ENCODE peak calls at places on chromosomes 13 and 19, in seven cellular contexts. H is neuronal stem cell, Y is H9, N is H1, J is mesenchymal stem cell, I is mesendoderm, Z is trophoblast cell. E is an unnamed sample.
A peak's percentile ranks its signal among the peaks of the same experiment; 100 is the strongest.

GRCh38 chr19:17385878-17386611 is 8.0 kb downstream of the CCDC194 start:
- DNase-seq in H (no peak), Y (peak; percentile 89), N (no peak), J (peak; percentile 57), I (peak; percentile 79), Z (peak; percentile 68), E (peak; percentile 30)

GRCh38 chr13:20411638-20412342 is 113.9 kb downstream of the CRYL1 start:
- DNase-seq in H (no peak), Y (no peak), N (no peak), J (no peak), I (no peak), Z (no peak), E (no peak)

GRCh38 chr13:97113231-97114001 is 108.7 kb upstream of the MBNL2 start:
- DNase-seq in H (no peak), Y (no peak), N (no peak), J (peak; percentile 53), I (no peak), Z (no peak), E (no peak)

GRCh38 chr13:50379584-50379983 is 364.3 kb downstream of the KCNRG start:
- DNase-seq in H (no peak), Y (no peak), N (no peak), J (no peak), I (no peak), Z (no peak), E (no peak)

GRCh38 chr13:32278456-32278855 is 36.7 kb downstream of the ZAR1L start:
- DNase-seq in H (no peak), Y (no peak), N (no peak), J (peak; percentile 52), I (peak; percentile 53), Z (no peak), E (peak; percentile 91)

GRCh38 chr13:40665754-40666057 is 735 bp downstream of the FOXO1 start:
- DNase-seq in H (no peak), Y (no peak), N (no peak), J (no peak), I (peak; percentile 60), Z (no peak), E (no peak)

GRCh38 chr13:25232937-25233515 is 54.3 kb downstream of the MTMR6 start:
- DNase-seq in H (no peak), Y (no peak), N (no peak), J (peak; percentile 33), I (peak; percentile 42), Z (peak; percentile 64), E (peak; percentile 21)

GRCh38 chr19:55075366-55075998 is at the start of gene EPS8L1:
- DNase-seq in H (no peak), Y (peak; percentile 94), N (no peak), J (no peak), I (peak; percentile 86), Z (peak; percentile 84), E (no peak)

GRCh38 chr13:20582026-20582425 is 15.1 kb downstream of the IFT88 start:
- DNase-seq in H (no peak), Y (no peak), N (no peak), J (no peak), I (no peak), Z (no peak), E (no peak)

GRCh38 chr13:32902898-32903297 is 113.3 kb upstream of the KL start:
- DNase-seq in H (no peak), Y (peak; percentile 68), N (no peak), J (no peak), I (peak; percentile 78), Z (no peak), E (peak; percentile 23)

GRCh38 chr19:50365434-50366306 is at the start of gene NAPSA:
- DNase-seq in H (no peak), Y (no peak), N (no peak), J (no peak), I (no peak), Z (no peak), E (no peak)

GRCh38 chr13:44703371-44703770 is 127.2 kb upstream of the TSC22D1 start:
- DNase-seq in H (no peak), Y (no peak), N (no peak), J (peak; percentile 62), I (no peak), Z (no peak), E (peak; percentile 87)

GRCh38 chr19:49147923-49148682 is 7.1 kb downstream of the HRC start:
- DNase-seq in H (no peak), Y (no peak), N (no peak), J (no peak), I (no peak), Z (no peak), E (no peak)

GRCh38 chr13:62908321-62908720 is 1492.7 kb upstream of the PCDH20 start:
- DNase-seq in H (no peak), Y (no peak), N (no peak), J (no peak), I (no peak), Z (no peak), E (no peak)

GRCh38 chr13:48000559-48001126 is 430 bp downstream of the SUCLA2 start:
- DNase-seq in H (no peak), Y (peak; percentile 52), N (no peak), J (no peak), I (no peak), Z (peak; percentile 23), E (peak; percentile 2)

GRCh38 chr19:34962281-34962944 is 1.6 kb downstream of the ZNF792 start:
- DNase-seq in H (no peak), Y (no peak), N (no peak), J (peak; percentile 30), I (peak; percentile 84), Z (no peak), E (peak; percentile 16)

GRCh38 chr19:16342002-16342715 is 17.5 kb downstream of the KLF2 start:
- DNase-seq in H (no peak), Y (no peak), N (no peak), J (no peak), I (no peak), Z (no peak), E (no peak)

DNA sequence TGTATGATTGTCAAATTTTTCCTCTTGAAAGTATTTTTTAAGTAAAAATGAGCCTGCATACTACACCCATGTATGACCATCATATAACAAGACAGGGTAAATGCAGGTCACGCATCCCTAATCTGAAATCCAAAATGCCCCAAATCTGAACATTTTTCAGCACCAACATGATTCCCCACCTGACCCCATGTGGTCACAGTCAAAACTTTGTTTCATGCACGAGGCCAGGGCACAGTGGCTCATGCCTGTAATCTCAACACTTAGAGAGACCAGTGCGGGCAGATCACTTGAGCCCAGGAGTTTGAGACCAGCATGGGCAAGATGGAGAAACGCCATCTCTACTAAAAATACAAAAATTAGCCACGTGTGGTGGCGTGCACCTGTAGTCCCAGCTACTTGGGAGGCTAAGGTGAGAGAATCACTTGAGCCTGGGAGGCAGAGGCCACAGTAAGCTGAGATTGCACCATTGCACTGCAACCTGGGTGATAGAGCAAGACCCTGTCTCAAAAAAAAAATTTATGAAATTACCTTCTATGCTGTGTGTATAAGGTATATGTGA is 63.7 kb upstream of the NPAS1 start:
- DNase-seq in H (no peak), Y (no peak), N (no peak), J (no peak), I (no peak), Z (no peak), E (no peak)
- H3K23ac ChIP-seq in H (no peak overlapping the region), Y (no peak overlapping the region), N (no peak overlapping the region), J (no peak overlapping the region), I (no peak overlapping the region), Z (no peak overlapping the region), E (peak overlapping the region; percentile 28)

GRCh38 chr13:108681986-108682562 is 52.7 kb downstream of the MYO16 start:
- DNase-seq in H (no peak), Y (no peak), N (no peak), J (no peak), I (no peak), Z (peak; percentile 85), E (peak; percentile 45)

GRCh38 chr13:108676620-108677019 is 47.2 kb downstream of the MYO16 start:
- DNase-seq in H (no peak), Y (no peak), N (no peak), J (no peak), I (no peak), Z (peak; percentile 61), E (no peak)

GRCh38 chr13:108682714-108683113 is 53.3 kb downstream of the MYO16 start:
- DNase-seq in H (no peak), Y (no peak), N (no peak), J (no peak), I (peak; percentile 12), Z (no peak), E (no peak)

GRCh38 chr13:108679989-108680388 is 50.6 kb downstream of the MYO16 start:
- DNase-seq in H (no peak), Y (no peak), N (no peak), J (no peak), I (no peak), Z (no peak), E (no peak)
- H3K23ac ChIP-seq in H (no peak overlapping the region), Y (no peak overlapping the region), N (no peak overlapping the region), J (no peak overlapping the region), I (no peak overlapping the region), Z (no peak overlapping the region), E (no peak overlapping the region)

DNA sequence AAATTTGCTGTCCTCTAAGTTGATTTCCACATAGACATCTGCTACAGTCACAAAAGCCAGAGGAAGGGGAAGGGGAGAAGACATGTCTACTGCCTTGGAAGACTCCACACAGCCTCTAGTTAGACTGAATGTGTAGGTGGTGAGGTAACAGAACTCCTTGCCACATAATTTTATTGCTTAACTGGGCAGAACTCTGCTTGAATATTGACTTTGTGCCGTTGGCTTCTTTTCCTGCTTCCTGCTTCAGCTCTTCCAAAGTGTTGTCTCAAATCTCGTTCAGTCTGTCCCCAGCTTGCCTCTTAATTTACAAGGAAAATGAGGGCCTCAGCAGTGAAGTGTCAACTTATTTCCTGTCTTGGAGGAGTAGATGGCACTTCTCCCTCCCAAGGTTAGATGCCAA is 37.1 kb downstream of the ESD start:
- DNase-seq in H (no peak), Y (no peak), N (no peak), J (no peak), I (no peak), Z (no peak), E (no peak)
- H3K23ac ChIP-seq in H (no peak overlapping the region), Y (no peak overlapping the region), N (no peak overlapping the region), J (no peak overlapping the region), I (no peak overlapping the region), Z (no peak overlapping the region), E (no peak overlapping the region)

DNA sequence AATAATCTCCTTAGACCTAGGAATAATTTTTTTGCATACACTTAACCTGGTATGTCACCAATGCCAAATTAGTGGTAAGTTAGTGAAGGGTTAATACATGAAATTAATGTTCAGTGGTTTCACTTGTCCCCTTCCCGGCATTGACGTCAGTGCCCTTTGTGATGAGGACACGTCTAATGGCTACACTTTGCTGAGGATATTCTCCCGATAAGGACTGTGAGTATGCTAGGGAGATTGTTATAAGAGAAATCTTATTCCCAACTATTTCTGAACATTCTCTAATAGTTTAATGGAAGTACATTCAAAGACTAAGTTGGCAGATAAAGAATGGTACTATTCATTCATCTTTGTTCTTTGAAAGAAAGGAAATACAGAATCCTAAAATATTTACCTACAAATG is 102.4 kb downstream of the TNFRSF19 start:
- DNase-seq in H (no peak), Y (no peak), N (no peak), J (no peak), I (no peak), Z (no peak), E (peak; percentile 69)
- H3K23ac ChIP-seq in H (no peak overlapping the region), Y (no peak overlapping the region), N (no peak overlapping the region), J (no peak overlapping the region), I (no peak overlapping the region), Z (no peak overlapping the region), E (peak overlapping the region; percentile 99)

DNA sequence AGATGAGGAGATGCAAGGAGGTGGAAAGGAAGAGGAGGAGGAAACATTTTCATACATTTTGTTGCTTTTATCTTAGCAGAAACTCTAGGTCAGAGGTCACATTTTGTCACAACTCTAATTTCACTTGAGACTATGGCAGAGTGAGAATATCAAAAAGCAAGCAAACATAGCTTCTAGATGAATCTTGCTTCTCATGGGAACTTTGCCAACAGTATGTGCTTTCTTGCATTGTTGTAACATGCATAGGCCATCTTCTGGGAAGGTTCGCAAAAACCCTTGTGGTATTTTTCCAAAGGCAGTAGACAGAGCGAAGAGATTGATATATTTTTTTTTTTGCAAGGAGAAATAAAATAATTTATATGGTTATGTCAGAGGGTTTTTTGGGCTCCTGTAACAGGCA is 291.3 kb downstream of the MTUS2 start:
- DNase-seq in H (no peak), Y (no peak), N (no peak), J (no peak), I (no peak), Z (no peak), E (no peak)
- H3K23ac ChIP-seq in H (no peak overlapping the region), Y (no peak overlapping the region), N (no peak overlapping the region), J (no peak overlapping the region), I (no peak overlapping the region), Z (no peak overlapping the region), E (no peak overlapping the region)